ENCODE peak calls at places on chromosomes 5 and 9, in seven cellular contexts. F is T1000; U is effector memory CD8-positive, alpha-beta T cell; S is psoas muscle; T is cerebellar nuclear complex; K is sciatic nerve; V is ureter. J is an unnamed sample.

GRCh38 chr5:31768784-31769183 is 129.9 kb downstream of the PDZD2 start:
- DNase-seq in F (no peak), U (no peak), S (no peak), T (no peak), K (no peak), V (no peak), J (no peak)

GRCh38 chr9:111986035-111986556 is 89.5 kb downstream of the UGCG start:
- DNase-seq in F (no peak), U (no peak), S (no peak), T (no peak), K (peak), V (no peak), J (no peak)

GRCh38 chr5:150364004-150364403 is 6.5 kb downstream of the TCOF1 start:
- DNase-seq in F (no peak), U (no peak), S (no peak), T (no peak), K (no peak), V (no peak), J (no peak)

GRCh38 chr5:132821350-132821749 is 8.2 kb downstream of the SOWAHA start:
- DNase-seq in F (no peak), U (no peak), S (no peak), T (no peak), K (no peak), V (no peak), J (no peak)

GRCh38 chr9:113934826-113935676 is 58.9 kb downstream of the ZNF618 start:
- DNase-seq in F (no peak), U (no peak), S (no peak), T (no peak), K (no peak), V (no peak), J (no peak)

GRCh38 chr9:17229945-17230560 is 95.2 kb downstream of the CNTLN start:
- DNase-seq in F (no peak), U (no peak), S (no peak), T (no peak), K (no peak), V (no peak), J (no peak)

GRCh38 chr9:109273869-109274268 is 47.0 kb downstream of the EPB41L4B start:
- DNase-seq in F (no peak), U (no peak), S (no peak), T (no peak), K (no peak), V (no peak), J (no peak)

GRCh38 chr5:167945542-167946384 is 345.7 kb upstream of the WWC1 start:
- DNase-seq in F (peak), U (no peak), S (no peak), T (no peak), K (no peak), V (no peak), J (peak)

GRCh38 chr5:1521671-1522600 is 1.8 kb downstream of the LPCAT1 start:
- DNase-seq in F (peak), U (no peak), S (peak), T (no peak), K (peak), V (peak), J (no peak)

GRCh38 chr9:38447703-38448102 is 23.4 kb upstream of the IGFBPL1 start:
- DNase-seq in F (no peak), U (no peak), S (no peak), T (no peak), K (no peak), V (no peak), J (no peak)

GRCh38 chr5:138096363-138096762 is 12.5 kb downstream of the WNT8A start:
- DNase-seq in F (no peak), U (no peak), S (no peak), T (no peak), K (no peak), V (no peak), J (no peak)

GRCh38 chr9:109751253-109751652 is 28.7 kb upstream of the PALM2AKAP2 start:
- DNase-seq in F (no peak), U (no peak), S (no peak), T (no peak), K (no peak), V (no peak), J (no peak)

GRCh38 chr5:80960531-80961375 is 590 bp downstream of the RASGRF2 start:
- DNase-seq in F (peak), U (peak), S (peak), T (no peak), K (peak), V (no peak), J (no peak)

GRCh38 chr5:159316519-159317383 is 13.5 kb downstream of the IL12B start:
- DNase-seq in F (no peak), U (peak), S (no peak), T (no peak), K (no peak), V (peak), J (no peak)

GRCh38 chr5:66655395-66656324 is 59.5 kb downstream of the MAST4 start:
- DNase-seq in F (no peak), U (no peak), S (no peak), T (no peak), K (no peak), V (no peak), J (no peak)

GRCh38 chr5:79560774-79561524 is 47.0 kb upstream of the HOMER1 start:
- DNase-seq in F (no peak), U (no peak), S (no peak), T (no peak), K (no peak), V (no peak), J (no peak)

GRCh38 chr5:42812620-42813019 is 928 bp upstream of the SELENOP start:
- DNase-seq in F (no peak), U (no peak), S (no peak), T (no peak), K (no peak), V (no peak), J (no peak)

GRCh38 chr5:44387911-44388310 is 1.3 kb downstream of the FGF10 start:
- DNase-seq in F (no peak), U (no peak), S (no peak), T (no peak), K (no peak), V (no peak), J (no peak)

GRCh38 chr9:88742483-88742882 is 207.5 kb downstream of the NXNL2 start:
- DNase-seq in F (no peak), U (no peak), S (peak), T (no peak), K (no peak), V (no peak), J (no peak)

GRCh38 chr5:143613329-143613728 is 198.6 kb upstream of the HMHB1 start:
- DNase-seq in F (no peak), U (no peak), S (no peak), T (no peak), K (no peak), V (no peak), J (no peak)

GRCh38 chr9:37908698-37909186 is 4.8 kb upstream of the SLC25A51 start:
- DNase-seq in F (no peak), U (no peak), S (no peak), T (no peak), K (no peak), V (no peak), J (no peak)

GRCh38 chr9:127904888-127905728 is 5.7 kb upstream of the ST6GALNAC6 start:
- DNase-seq in F (no peak), U (peak), S (no peak), T (no peak), K (no peak), V (no peak), J (no peak)

GRCh38 chr9:96020822-96021615 is 145.5 kb downstream of the ERCC6L2 start:
- DNase-seq in F (no peak), U (peak), S (no peak), T (no peak), K (peak), V (no peak), J (no peak)

GRCh38 chr5:130337179-130337888 is 433.1 kb downstream of the CHSY3 start:
- DNase-seq in F (no peak), U (no peak), S (no peak), T (no peak), K (no peak), V (no peak), J (no peak)

GRCh38 chr9:129493714-129494047 is 127.2 kb downstream of the C9orf50 start:
- DNase-seq in F (no peak), U (no peak), S (no peak), T (no peak), K (no peak), V (no peak), J (no peak)

GRCh38 chr5:53031695-53032096 is 42.5 kb downstream of the ITGA2 start:
- DNase-seq in F (no peak), U (no peak), S (no peak), T (no peak), K (no peak), V (no peak), J (no peak)

GRCh38 chr5:131999471-131999931 is 12.0 kb downstream of the ACSL6 start:
- DNase-seq in F (no peak), U (no peak), S (no peak), T (no peak), K (no peak), V (no peak), J (no peak)

GRCh38 chr9:102518324-102518723 is 476.8 kb upstream of the CYLC2 start:
- DNase-seq in F (no peak), U (no peak), S (no peak), T (no peak), K (no peak), V (no peak), J (no peak)

GRCh38 chr5:172918421-172919371 is 40.5 kb upstream of the RPL26L1 start:
- DNase-seq in F (no peak), U (peak), S (no peak), T (no peak), K (no peak), V (no peak), J (no peak)

GRCh38 chr5:12330381-12330780 is 426.1 kb upstream of the CTNND2 start:
- DNase-seq in F (no peak), U (no peak), S (no peak), T (no peak), K (no peak), V (no peak), J (no peak)

GRCh38 chr9:17063535-17064135 is 71.2 kb upstream of the CNTLN start:
- DNase-seq in F (no peak), U (no peak), S (no peak), T (no peak), K (no peak), V (no peak), J (no peak)